ENCODE peak calls at places on chromosomes 11 and 22, in six cellular contexts. R, U, N, A, P and Z are unnamed samples. For H3K9me3 and H3K27me3, the result is how much of the 10 kb centered on the place peaks cover.

GRCh38 chr11:72817966-72818365 is 3.8 kb downstream of the ATG16L2 start:
- DNase-seq in R (no peak), U (no peak), N (no peak), A (no peak), P (no peak), Z (no peak)

GRCh38 chr11:27471588-27472397 is 797 bp downstream of the LGR4 start:
- DNase-seq in R (peak), U (no peak), N (peak), A (no peak), P (peak), Z (peak)

GRCh38 chr22:28142361-28142801 is 223.3 kb upstream of the PITPNB start:
- DNase-seq in R (peak), U (peak), N (no peak), A (no peak), P (peak), Z (no peak)

GRCh38 chr11:65488273-65489058 is 10.4 kb upstream of the MALAT1 start:
- DNase-seq in R (no peak), U (peak), N (no peak), A (peak), P (no peak), Z (no peak)

GRCh38 chr11:41449483-41450050 is 9.9 kb downstream of the LRRC4C start:
- DNase-seq in R (no peak), U (peak), N (no peak), A (no peak), P (no peak), Z (no peak)

GRCh38 chr11:112437096-112437495 is 176.4 kb upstream of the PLET1 start:
- DNase-seq in R (no peak), U (no peak), N (no peak), A (no peak), P (peak), Z (no peak)

GRCh38 chr11:77779935-77780334 is 40.6 kb downstream of the RSF1 start:
- DNase-seq in R (peak), U (peak), N (no peak), A (peak), P (no peak), Z (no peak)

GRCh38 chr22:32334640-32335365 is 22.9 kb upstream of the RFPL3 start:
- DNase-seq in R (no peak), U (peak), N (peak), A (no peak), P (no peak), Z (no peak)

GRCh38 chr11:43687120-43687791 is 6.7 kb downstream of the HSD17B12 start:
- DNase-seq in R (no peak), U (peak), N (no peak), A (no peak), P (no peak), Z (peak)

GRCh38 chr11:110077866-110078325 is 15.3 kb upstream of the ZC3H12C start:
- DNase-seq in R (peak), U (peak), N (peak), A (no peak), P (no peak), Z (no peak)

GRCh38 chr22:35567214-35567792 is 26.7 kb downstream of the RASD2 start:
- DNase-seq in R (peak), U (no peak), N (no peak), A (no peak), P (no peak), Z (no peak)

GRCh38 chr11:86192858-86193257 is 51.7 kb upstream of the EED start:
- DNase-seq in R (no peak), U (no peak), N (no peak), A (peak), P (no peak), Z (no peak)

GRCh38 chr11:110587129-110587528 is 125.1 kb downstream of the ARHGAP20 start:
- DNase-seq in R (no peak), U (no peak), N (no peak), A (no peak), P (no peak), Z (no peak)

GRCh38 chr22:24427500-24428164 is at the start of gene ADORA2A:
- DNase-seq in R (peak), U (no peak), N (no peak), A (peak), P (no peak), Z (no peak)

DNA sequence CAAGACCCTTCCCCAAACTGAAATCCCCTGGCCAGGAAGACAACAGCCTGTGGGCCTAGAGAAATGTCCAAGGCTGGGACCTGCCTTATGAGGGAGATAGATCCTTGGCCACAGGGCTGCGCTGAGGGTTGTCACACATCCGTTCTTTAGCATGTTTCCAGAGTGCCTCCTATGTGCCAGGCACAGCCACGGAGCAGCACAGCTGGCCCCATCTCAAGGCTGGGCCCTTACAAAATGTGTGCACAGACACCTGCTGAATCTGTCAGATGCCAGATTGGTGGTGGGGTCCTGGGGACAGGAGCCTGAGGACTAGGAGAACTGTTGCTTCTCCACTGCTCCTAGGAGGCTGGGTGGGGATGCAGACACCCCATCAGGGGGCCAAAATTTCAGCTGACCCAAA is 11.2 kb downstream of the GRIK4 start:
- DNase-seq in R (no peak), U (no peak), N (no peak), A (no peak), P (no peak), Z (no peak)
- H3K9me3 ChIP-seq in R (under half), U (under half), N (under half), A (under half), P (under half), Z (under half)

DNA sequence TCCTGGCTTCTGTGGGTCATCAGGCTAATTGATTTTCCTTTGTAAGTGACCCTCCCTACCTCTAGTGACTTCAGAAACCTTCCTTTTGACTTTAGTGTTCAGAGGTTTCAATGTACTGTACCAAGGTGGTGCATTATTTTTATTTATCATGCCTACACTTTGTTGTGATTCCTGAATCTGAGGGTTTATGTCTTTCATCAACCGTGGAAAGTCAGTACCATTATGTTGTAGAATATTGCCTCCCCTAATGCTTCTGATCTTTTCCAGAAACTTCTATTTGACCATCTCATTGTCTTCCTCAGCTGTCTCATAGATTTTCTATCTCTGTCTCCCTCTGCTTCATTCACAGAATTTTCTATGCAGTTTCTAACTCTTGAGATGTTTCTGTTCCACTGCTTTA is 105.5 kb downstream of the KCNQ1OT1 start:
- DNase-seq in R (no peak), U (no peak), N (no peak), A (no peak), P (no peak), Z (no peak)
- H3K27me3 ChIP-seq in R (under half), U (under half), N (under half), A (under half), P (under half), Z (under half)

DNA sequence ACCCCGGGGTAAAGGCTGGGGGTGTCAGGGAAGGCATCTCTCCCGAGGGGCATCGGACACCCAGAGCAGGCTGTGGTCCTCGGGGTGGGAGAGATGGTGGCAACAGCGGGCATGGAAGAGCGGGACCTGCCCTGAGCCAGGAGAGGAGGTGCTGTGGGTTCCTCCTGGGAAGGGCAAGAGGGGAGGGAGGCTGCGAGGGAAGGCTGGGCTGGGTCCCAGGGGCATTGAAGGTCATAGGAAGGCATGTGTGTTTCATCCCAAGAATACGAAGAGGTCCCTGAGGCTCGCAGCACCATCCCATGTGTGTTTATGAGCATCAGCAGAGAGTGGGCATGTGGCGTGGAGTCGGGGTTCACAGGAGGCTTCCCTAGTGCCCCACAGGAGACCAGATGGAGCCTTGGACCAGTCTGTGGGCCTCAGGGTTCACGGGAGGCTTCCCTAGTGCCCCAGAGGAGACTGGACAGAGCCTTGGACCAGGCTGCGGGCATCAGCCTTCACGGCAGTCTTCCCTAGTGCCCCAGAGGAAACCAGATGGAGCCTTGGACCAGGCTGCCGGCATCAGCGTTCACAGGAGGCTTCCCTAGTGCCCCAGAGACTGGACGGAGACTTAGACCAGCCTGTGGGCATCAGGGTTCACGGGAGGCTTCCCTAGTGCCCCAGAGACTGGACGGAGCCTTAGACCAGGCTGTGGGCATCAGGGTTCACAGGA is 420.6 kb downstream of the BRD1 start:
- DNase-seq in R (peak), U (no peak), N (no peak), A (no peak), P (no peak), Z (no peak)
- H3K9me3 ChIP-seq in R (under half), U (under half), N (under half), A (under half), P (under half), Z (under half)

DNA sequence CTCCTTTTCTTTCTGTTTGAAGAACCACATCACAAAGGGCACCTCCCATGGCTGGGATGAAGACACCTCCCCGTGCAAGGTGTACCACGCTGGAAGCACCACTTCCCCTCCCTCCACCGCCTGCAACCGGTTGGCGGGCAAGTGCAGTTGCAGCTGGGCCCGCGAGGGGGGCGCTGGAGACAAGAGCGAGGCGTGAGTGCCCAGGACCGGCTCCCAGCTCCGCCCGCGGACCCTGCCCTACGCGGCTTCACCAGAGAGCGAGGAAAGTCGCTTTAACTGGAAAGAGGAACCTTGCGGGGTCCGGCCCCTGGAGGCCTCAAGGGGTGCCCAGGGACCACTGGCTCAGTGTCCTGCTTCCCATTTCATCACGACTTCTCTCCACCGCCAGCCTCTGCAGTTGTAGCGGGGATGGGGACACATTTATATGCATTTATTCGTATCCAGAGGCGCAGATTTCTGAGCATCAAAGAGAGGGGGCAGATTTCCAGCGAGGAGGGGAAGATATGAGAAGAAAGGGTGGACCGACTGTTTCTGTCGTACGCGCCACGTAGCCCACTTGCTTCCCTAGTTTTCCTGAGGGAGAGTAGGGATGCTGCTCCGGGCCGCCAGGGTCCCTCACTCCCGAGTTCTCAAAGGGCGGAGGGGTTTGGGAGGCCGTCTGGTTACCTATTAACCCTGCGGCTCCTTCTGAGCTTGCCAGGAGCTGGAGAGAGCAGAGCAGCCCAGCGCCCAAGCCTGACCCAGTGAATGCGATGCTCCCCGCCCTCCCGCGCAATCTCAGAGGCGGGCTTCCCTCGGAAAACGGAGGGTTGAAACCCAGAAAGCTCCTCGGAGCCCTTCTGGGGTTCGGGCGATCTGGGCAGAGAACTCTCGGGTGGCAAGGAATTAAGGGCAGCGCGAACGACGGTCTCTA is 3.5 kb downstream of the ESAM start:
- DNase-seq in R (peak), U (peak), N (peak), A (peak), P (no peak), Z (peak)
- H3K27me3 ChIP-seq in R (half or more), U (under half), N (under half), A (under half), P (under half), Z (under half)

DNA sequence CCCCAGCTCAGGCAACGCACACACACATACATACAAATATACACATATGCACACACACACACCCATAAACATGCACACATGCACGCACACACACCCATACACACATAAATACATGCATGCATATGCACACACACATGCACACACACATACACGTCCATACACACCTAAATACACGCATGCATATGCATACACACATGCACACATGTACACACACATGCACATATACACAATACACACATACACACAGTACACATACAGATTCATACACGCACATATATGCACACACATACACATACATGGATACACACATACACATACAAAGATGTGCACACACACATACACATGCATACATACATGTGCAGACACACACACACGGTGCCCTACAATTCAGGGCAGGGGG is 496.6 kb downstream of the TBC1D22A start:
- DNase-seq in R (no peak), U (no peak), N (no peak), A (no peak), P (no peak), Z (no peak)
- H3K9me3 ChIP-seq in R (under half), U (under half), N (under half), A (under half), P (under half), Z (under half)